ENCODE peak calls at places on chromosomes 7 and 10, in eight cellular contexts. One of them, this sample, is unnamed.

GRCh38 chr10:119383174-119383856 is 159.2 kb downstream of the RGS10 start:
- DNase-seq in A549: no peak
- DNase-seq in ovary: no peak
- DNase-seq in tibial nerve: no peak
- DNase-seq in testis: peak
- DNase-seq in breast epithelium: no peak
- DNase-seq in suprapubic skin: no peak
- DNase-seq in prostate gland: no peak
- DNase-seq in this sample: no peak

GRCh38 chr7:93315896-93316295 is 83.7 kb downstream of the VPS50 start:
- DNase-seq in ovary: no peak
- DNase-seq in breast epithelium: no peak
- DNase-seq in testis: no peak
- DNase-seq in tibial nerve: no peak
- DNase-seq in prostate gland: no peak
- DNase-seq in suprapubic skin: no peak
- DNase-seq in A549: no peak
- DNase-seq in this sample: no peak

GRCh38 chr10:27512548-27512947 is 8.4 kb downstream of the RAB18 start:
- DNase-seq in ovary: no peak
- DNase-seq in breast epithelium: no peak
- DNase-seq in suprapubic skin: no peak
- DNase-seq in testis: no peak
- DNase-seq in prostate gland: no peak
- DNase-seq in tibial nerve: no peak
- DNase-seq in A549: no peak
- DNase-seq in this sample: no peak

GRCh38 chr10:133071801-133072595 is 15.7 kb upstream of the ADGRA1 start:
- DNase-seq in A549: no peak
- DNase-seq in testis: no peak
- DNase-seq in breast epithelium: no peak
- DNase-seq in prostate gland: no peak
- DNase-seq in ovary: no peak
- DNase-seq in suprapubic skin: no peak
- DNase-seq in tibial nerve: no peak
- DNase-seq in this sample: no peak

GRCh38 chr7:10973942-10974716 is 457 bp downstream of the PHF14 start:
- DNase-seq in testis: peak
- DNase-seq in tibial nerve: peak
- DNase-seq in prostate gland: no peak
- DNase-seq in breast epithelium: no peak
- DNase-seq in suprapubic skin: no peak
- DNase-seq in ovary: peak
- DNase-seq in A549: peak
- DNase-seq in this sample: no peak

GRCh38 chr10:124918906-124919305 is 23.0 kb upstream of the ZRANB1 start:
- DNase-seq in A549: no peak
- DNase-seq in testis: no peak
- DNase-seq in tibial nerve: no peak
- DNase-seq in suprapubic skin: no peak
- DNase-seq in breast epithelium: no peak
- DNase-seq in prostate gland: no peak
- DNase-seq in ovary: no peak
- DNase-seq in this sample: no peak

GRCh38 chr10:3324572-3324971 is 152.0 kb upstream of the PITRM1 start:
- DNase-seq in prostate gland: no peak
- DNase-seq in A549: no peak
- DNase-seq in tibial nerve: no peak
- DNase-seq in ovary: no peak
- DNase-seq in breast epithelium: no peak
- DNase-seq in testis: no peak
- DNase-seq in suprapubic skin: no peak
- DNase-seq in this sample: no peak

GRCh38 chr7:3916146-3916545 is 615.1 kb downstream of the SDK1 start:
- DNase-seq in breast epithelium: no peak
- DNase-seq in testis: no peak
- DNase-seq in prostate gland: no peak
- DNase-seq in ovary: no peak
- DNase-seq in suprapubic skin: no peak
- DNase-seq in tibial nerve: no peak
- DNase-seq in A549: no peak
- DNase-seq in this sample: no peak

GRCh38 chr7:147298611-147299043 is 1182.0 kb downstream of the CNTNAP2 start:
- DNase-seq in suprapubic skin: no peak
- DNase-seq in prostate gland: no peak
- DNase-seq in ovary: no peak
- DNase-seq in A549: no peak
- DNase-seq in testis: no peak
- DNase-seq in tibial nerve: no peak
- DNase-seq in breast epithelium: no peak
- DNase-seq in this sample: no peak

GRCh38 chr7:137920637-137921473 is 74.1 kb upstream of the DGKI start:
- DNase-seq in prostate gland: no peak
- DNase-seq in suprapubic skin: no peak
- DNase-seq in testis: no peak
- DNase-seq in ovary: no peak
- DNase-seq in A549: no peak
- DNase-seq in breast epithelium: no peak
- DNase-seq in tibial nerve: no peak
- DNase-seq in this sample: no peak

GRCh38 chr10:110992011-110992800 is 72.8 kb downstream of the SHOC2 start:
- DNase-seq in testis: peak
- DNase-seq in breast epithelium: no peak
- DNase-seq in A549: no peak
- DNase-seq in prostate gland: no peak
- DNase-seq in ovary: no peak
- DNase-seq in tibial nerve: no peak
- DNase-seq in suprapubic skin: no peak
- DNase-seq in this sample: no peak

GRCh38 chr7:20214787-20215669 is 2.2 kb downstream of the MACC1 start:
- DNase-seq in prostate gland: no peak
- DNase-seq in testis: no peak
- DNase-seq in A549: no peak
- DNase-seq in tibial nerve: no peak
- DNase-seq in ovary: no peak
- DNase-seq in suprapubic skin: no peak
- DNase-seq in breast epithelium: no peak
- DNase-seq in this sample: no peak

GRCh38 chr7:137381045-137381444 is 37.5 kb upstream of the PTN start:
- DNase-seq in prostate gland: no peak
- DNase-seq in testis: no peak
- DNase-seq in tibial nerve: no peak
- DNase-seq in ovary: no peak
- DNase-seq in suprapubic skin: no peak
- DNase-seq in breast epithelium: no peak
- DNase-seq in A549: no peak
- DNase-seq in this sample: no peak

GRCh38 chr7:54985405-54986360 is 33.1 kb upstream of the EGFR start:
- DNase-seq in testis: no peak
- DNase-seq in tibial nerve: no peak
- DNase-seq in suprapubic skin: no peak
- DNase-seq in prostate gland: no peak
- DNase-seq in A549: peak
- DNase-seq in breast epithelium: no peak
- DNase-seq in ovary: no peak
- DNase-seq in this sample: no peak

GRCh38 chr7:121307021-121307575 is 21.7 kb upstream of the WNT16 start:
- DNase-seq in breast epithelium: no peak
- DNase-seq in tibial nerve: no peak
- DNase-seq in testis: no peak
- DNase-seq in suprapubic skin: no peak
- DNase-seq in A549: no peak
- DNase-seq in prostate gland: no peak
- DNase-seq in ovary: no peak
- DNase-seq in this sample: no peak

GRCh38 chr7:81232084-81232799 is 313.4 kb upstream of the SEMA3C start:
- DNase-seq in testis: no peak
- DNase-seq in suprapubic skin: no peak
- DNase-seq in tibial nerve: no peak
- DNase-seq in ovary: no peak
- DNase-seq in prostate gland: peak
- DNase-seq in breast epithelium: peak
- DNase-seq in A549: no peak
- DNase-seq in this sample: no peak

GRCh38 chr10:98582363-98582762 is 135.6 kb upstream of the HPS1 start:
- DNase-seq in A549: no peak
- DNase-seq in breast epithelium: no peak
- DNase-seq in suprapubic skin: no peak
- DNase-seq in tibial nerve: no peak
- DNase-seq in prostate gland: peak
- DNase-seq in testis: no peak
- DNase-seq in ovary: no peak
- DNase-seq in this sample: no peak

GRCh38 chr10:1085258-1085657 is 29.1 kb downstream of the WDR37 start:
- DNase-seq in testis: no peak
- DNase-seq in prostate gland: no peak
- DNase-seq in tibial nerve: no peak
- DNase-seq in ovary: no peak
- DNase-seq in A549: no peak
- DNase-seq in breast epithelium: no peak
- DNase-seq in suprapubic skin: no peak
- DNase-seq in this sample: peak
- TF ChIP-seq POLR2A in testis: no peak
- TF ChIP-seq POLR2A in prostate gland: no peak
- TF ChIP-seq POLR2A in tibial nerve: no peak
- TF ChIP-seq POLR2A in ovary: no peak
- TF ChIP-seq POLR2A in A549: no peak
- TF ChIP-seq POLR2A in breast epithelium: no peak
- TF ChIP-seq POLR2A in suprapubic skin: no peak
- TF ChIP-seq POLR2A in this sample: no peak

GRCh38 chr7:27143950-27144798 is 693 bp upstream of the HOXA5 start:
- DNase-seq in suprapubic skin: peak
- DNase-seq in tibial nerve: no peak
- DNase-seq in A549: no peak
- DNase-seq in testis: peak
- DNase-seq in prostate gland: no peak
- DNase-seq in ovary: no peak
- DNase-seq in breast epithelium: peak
- DNase-seq in this sample: no peak
- TF ChIP-seq POLR2A in suprapubic skin: no peak
- TF ChIP-seq POLR2A in tibial nerve: no peak
- TF ChIP-seq POLR2A in A549: no peak
- TF ChIP-seq POLR2A in testis: no peak
- TF ChIP-seq POLR2A in prostate gland: no peak
- TF ChIP-seq POLR2A in ovary: no peak
- TF ChIP-seq POLR2A in breast epithelium: no peak
- TF ChIP-seq POLR2A in this sample: no peak

GRCh38 chr10:125928928-125929585 is 32.7 kb downstream of the FANK1 start:
- DNase-seq in suprapubic skin: no peak
- DNase-seq in testis: no peak
- DNase-seq in prostate gland: no peak
- DNase-seq in breast epithelium: no peak
- DNase-seq in tibial nerve: no peak
- DNase-seq in ovary: no peak
- DNase-seq in A549: no peak
- DNase-seq in this sample: no peak
- TF ChIP-seq POLR2A in suprapubic skin: no peak
- TF ChIP-seq POLR2A in testis: no peak
- TF ChIP-seq POLR2A in prostate gland: no peak
- TF ChIP-seq POLR2A in breast epithelium: no peak
- TF ChIP-seq POLR2A in tibial nerve: no peak
- TF ChIP-seq POLR2A in ovary: no peak
- TF ChIP-seq POLR2A in A549: no peak
- TF ChIP-seq POLR2A in this sample: no peak

GRCh38 chr10:129467346-129468119 is 492 bp downstream of the MGMT start:
- DNase-seq in A549: no peak
- DNase-seq in breast epithelium: no peak
- DNase-seq in testis: peak
- DNase-seq in prostate gland: no peak
- DNase-seq in ovary: peak
- DNase-seq in tibial nerve: no peak
- DNase-seq in suprapubic skin: no peak
- DNase-seq in this sample: peak

GRCh38 chr10:129464251-129464650 is 2.8 kb upstream of the MGMT start:
- DNase-seq in breast epithelium: no peak
- DNase-seq in suprapubic skin: no peak
- DNase-seq in testis: no peak
- DNase-seq in tibial nerve: no peak
- DNase-seq in prostate gland: no peak
- DNase-seq in A549: no peak
- DNase-seq in ovary: no peak
- DNase-seq in this sample: no peak

GRCh38 chr10:129465796-129466702 is 992 bp upstream of the MGMT start:
- DNase-seq in ovary: no peak
- DNase-seq in breast epithelium: no peak
- DNase-seq in A549: no peak
- DNase-seq in suprapubic skin: no peak
- DNase-seq in prostate gland: no peak
- DNase-seq in tibial nerve: no peak
- DNase-seq in testis: no peak
- DNase-seq in this sample: peak

GRCh38 chr10:129468187-129468586 is 1.1 kb downstream of the MGMT start:
- DNase-seq in suprapubic skin: no peak
- DNase-seq in tibial nerve: no peak
- DNase-seq in testis: no peak
- DNase-seq in ovary: no peak
- DNase-seq in breast epithelium: no peak
- DNase-seq in A549: no peak
- DNase-seq in prostate gland: no peak
- DNase-seq in this sample: peak

GRCh38 chr10:129466703-129467345 is at the start of gene MGMT:
- DNase-seq in prostate gland: peak
- DNase-seq in ovary: peak
- DNase-seq in breast epithelium: peak
- DNase-seq in tibial nerve: peak
- DNase-seq in suprapubic skin: peak
- DNase-seq in testis: peak
- DNase-seq in A549: peak
- DNase-seq in this sample: peak
- TF ChIP-seq POLR2A in prostate gland: peak
- TF ChIP-seq POLR2A in ovary: peak
- TF ChIP-seq POLR2A in breast epithelium: no peak
- TF ChIP-seq POLR2A in tibial nerve: peak
- TF ChIP-seq POLR2A in suprapubic skin: peak
- TF ChIP-seq POLR2A in testis: peak
- TF ChIP-seq POLR2A in A549: peak
- TF ChIP-seq POLR2A in this sample: peak

DNA sequence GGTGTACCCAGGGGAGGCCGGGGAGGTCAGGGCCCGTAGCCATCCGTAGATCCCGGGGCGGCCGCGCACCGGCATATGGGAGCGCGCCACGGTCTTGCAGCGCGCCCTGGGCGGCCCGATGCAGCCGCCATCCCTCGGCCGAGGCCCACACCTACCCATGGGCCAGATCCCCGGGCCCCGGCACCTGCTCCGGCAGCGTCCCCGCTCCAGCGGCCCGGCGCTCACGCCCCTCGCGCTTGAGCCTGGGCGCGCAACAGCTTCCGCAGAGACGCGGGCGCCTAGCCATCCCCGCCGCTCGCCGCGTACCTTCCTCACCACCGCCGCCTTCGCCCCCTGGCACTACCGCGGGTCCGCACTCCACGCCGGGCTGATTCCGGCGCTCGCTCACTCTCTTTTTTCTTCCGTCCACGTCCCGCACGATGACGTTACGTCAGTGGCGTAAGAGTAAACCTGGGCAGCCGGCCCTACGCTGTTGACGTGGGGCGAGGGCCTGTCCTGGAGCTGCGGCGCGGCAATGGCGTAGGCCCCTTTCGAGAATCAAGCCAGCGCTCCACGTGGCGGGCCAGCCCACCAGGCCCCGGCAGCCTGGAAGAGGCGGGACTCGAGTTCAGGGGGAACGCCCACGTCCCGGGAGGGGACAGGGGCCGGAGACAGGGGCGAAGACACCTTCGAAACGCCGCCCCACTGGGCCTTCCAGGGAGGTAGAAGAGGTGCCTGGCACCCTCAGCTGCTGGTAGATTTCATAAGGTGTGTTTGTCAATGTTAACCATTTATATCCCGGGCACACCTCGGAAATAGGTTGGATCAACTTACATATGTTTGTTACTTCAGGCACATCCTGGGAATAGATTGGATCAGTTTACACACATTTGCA is at the start of gene ALDH18A1:
- DNase-seq in prostate gland: peak
- DNase-seq in suprapubic skin: peak
- DNase-seq in A549: peak
- DNase-seq in breast epithelium: peak
- DNase-seq in ovary: peak
- DNase-seq in tibial nerve: peak
- DNase-seq in testis: peak
- DNase-seq in this sample: peak
- TF ChIP-seq POLR2A in prostate gland: peak
- TF ChIP-seq POLR2A in suprapubic skin: no peak
- TF ChIP-seq POLR2A in A549: peak
- TF ChIP-seq POLR2A in breast epithelium: no peak
- TF ChIP-seq POLR2A in ovary: peak
- TF ChIP-seq POLR2A in tibial nerve: no peak
- TF ChIP-seq POLR2A in testis: no peak
- TF ChIP-seq POLR2A in this sample: no peak